ENCODE peak calls at places on chromosomes 7 and 10, in eight cellular contexts. U, T, X, H, D, M, B and K are unnamed samples.
A peak's percentile ranks its signal among the peaks of the same experiment; 100 is the strongest.

GRCh38 chr7:87874066-87874465 is 2.1 kb downstream of the SLC25A40 start:
- DNase-seq in M (no peak), X (no peak), U (no peak), D (no peak), B (no peak), T (no peak), H (no peak), K (no peak)

GRCh38 chr7:150901160-150902035 is 49.1 kb downstream of the AOC1 start:
- DNase-seq in H (peak; percentile 34), M (peak; percentile 10), T (no peak), U (peak; percentile 16), B (peak; percentile 64), D (no peak), X (no peak), K (peak; percentile 76)

GRCh38 chr7:28536259-28536658 is 123.9 kb downstream of the CREB5 start:
- DNase-seq in U (peak; percentile 30), T (no peak), D (no peak), X (no peak), H (no peak), M (peak; percentile 66), B (peak; percentile 9), K (no peak)

GRCh38 chr7:140605337-140605736 is 35.3 kb downstream of the DENND2A start:
- DNase-seq in U (no peak), X (peak; percentile 88), B (no peak), H (no peak), D (no peak), M (no peak), T (no peak), K (no peak)

GRCh38 chr10:112687647-112688046 is 240.6 kb downstream of the VTI1A start:
- DNase-seq in X (no peak), H (no peak), D (no peak), B (no peak), U (no peak), T (no peak), M (no peak), K (no peak)

GRCh38 chr7:38223311-38223710 is 45.3 kb downstream of the STARD3NL start:
- DNase-seq in D (no peak), U (no peak), X (no peak), M (no peak), H (no peak), T (no peak), B (no peak), K (no peak)

GRCh38 chr7:136914016-136914415 is 45.6 kb downstream of the CHRM2 start:
- DNase-seq in M (no peak), T (no peak), H (no peak), X (no peak), U (no peak), D (no peak), B (no peak), K (no peak)

GRCh38 chr7:94396044-94396443 is 1.3 kb downstream of the COL1A2 start:
- DNase-seq in B (no peak), H (no peak), T (no peak), X (peak; percentile 45), M (no peak), D (no peak), U (no peak), K (no peak)

GRCh38 chr10:70666960-70667798 is 5.1 kb upstream of the ADAMTS14 start:
- DNase-seq in X (no peak), B (no peak), T (peak; percentile 24), U (no peak), H (no peak), D (no peak), M (no peak), K (no peak)

DNA sequence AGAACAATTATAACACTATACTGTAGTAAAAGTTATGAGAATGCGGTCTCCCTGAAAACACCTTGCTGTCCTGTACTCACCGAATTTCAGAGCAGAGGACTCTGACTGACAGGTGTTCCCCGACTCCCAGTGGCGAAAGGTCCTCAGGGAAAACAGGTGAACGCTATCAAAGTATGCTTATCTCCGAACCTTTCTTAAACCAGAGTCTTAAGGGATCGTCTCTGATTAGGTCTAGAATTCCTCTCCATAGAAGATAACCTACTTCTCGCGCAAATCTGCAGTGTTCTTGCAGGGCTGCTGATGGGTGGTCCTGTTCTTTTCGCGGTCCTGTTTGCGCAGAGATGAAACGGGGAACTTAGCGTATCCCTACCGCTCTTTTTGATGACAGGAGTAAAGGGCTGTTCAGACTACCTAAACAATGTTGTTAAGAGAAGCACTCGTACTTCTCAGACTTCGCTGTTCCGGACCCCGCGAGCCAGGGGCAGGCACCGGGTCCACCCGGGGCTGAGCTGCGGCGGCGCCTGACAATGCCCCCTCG is 981 bp upstream of the ZMYND11 start:
- DNase-seq in T (no peak), M (peak; percentile 66), H (peak; percentile 30), B (no peak), D (peak; percentile 34), U (no peak), X (no peak), K (no peak)
- TF ChIP-seq CTCF in T (no peak), M (no peak), H (no peak), B (no peak), D (no peak), U (no peak), X (no peak), K (no peak)

GRCh38 chr10:110803830-110804338 is 67.8 kb upstream of the PDCD4 start:
- DNase-seq in X (no peak), B (peak; percentile 60), D (peak; percentile 40), H (no peak), T (peak; percentile 82), U (peak; percentile 32), M (peak; percentile 72), K (peak; percentile 74)
- TF ChIP-seq CTCF in X (peak; percentile 70), B (peak; percentile 69), D (peak; percentile 58), H (peak; percentile 69), T (peak; percentile 67), U (peak; percentile 41), M (peak; percentile 55), K (peak; percentile 79)

GRCh38 chr10:29470843-29471482 is 163.8 kb downstream of the SVIL start:
- DNase-seq in D (no peak), B (no peak), H (no peak), X (no peak), T (no peak), M (no peak), U (no peak), K (no peak)

GRCh38 chr10:29470355-29470705 is 164.4 kb downstream of the SVIL start:
- DNase-seq in D (no peak), T (no peak), M (peak; percentile 69), X (no peak), H (peak; percentile 35), B (no peak), U (peak; percentile 62), K (no peak)

GRCh38 chr10:29461042-29461441 is 172.2 kb downstream of the LYZL1 start:
- DNase-seq in T (no peak), B (no peak), H (no peak), X (no peak), U (no peak), D (no peak), M (no peak), K (no peak)

GRCh38 chr10:29469481-29470354 is 165.1 kb downstream of the SVIL start:
- DNase-seq in U (no peak), X (no peak), M (no peak), B (no peak), T (no peak), H (no peak), D (no peak), K (no peak)

DNA sequence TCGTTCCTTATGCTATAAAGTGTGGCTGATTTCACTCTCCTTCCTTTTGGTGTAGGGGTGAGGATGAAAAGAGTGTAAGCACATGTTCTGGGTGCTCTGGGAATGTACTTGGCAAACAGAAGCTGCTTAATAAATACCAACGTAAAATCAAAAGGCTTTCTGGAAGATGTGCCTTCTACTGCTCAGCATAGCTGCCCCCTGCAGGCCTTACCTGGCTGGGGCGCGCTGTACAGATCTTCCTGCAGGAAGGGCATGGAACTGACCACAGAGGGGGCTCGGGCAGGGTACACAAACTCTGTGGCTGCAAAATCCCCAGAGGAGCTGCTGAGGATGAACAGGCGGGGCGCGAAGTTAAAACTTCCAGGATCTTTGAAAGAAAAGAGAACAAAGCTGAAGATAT is 169.4 kb downstream of the SVIL start:
- DNase-seq in D (no peak), T (no peak), B (no peak), U (no peak), M (peak; percentile 57), H (no peak), X (no peak), K (no peak)
- TF ChIP-seq CTCF in D (no peak), T (no peak), B (no peak), U (no peak), M (peak; percentile 47), H (peak; percentile 19), X (no peak), K (no peak)

GRCh38 chr10:93921338-93921737 is 27.6 kb downstream of the SLC35G1 start:
- DNase-seq in D (peak; percentile 20), U (no peak), M (peak; percentile 53), H (no peak), T (no peak), X (no peak), B (no peak), K (peak; percentile 13)
- TF ChIP-seq CTCF in D (peak; percentile 32), U (peak; percentile 20), M (peak; percentile 59), H (peak; percentile 18), T (no peak), X (peak; percentile 9), B (peak; percentile 21), K (peak; percentile 31)

GRCh38 chr7:8283968-8284367 is 22.0 kb upstream of the ICA1 start:
- DNase-seq in U (no peak), H (peak; percentile 25), B (no peak), T (no peak), M (no peak), D (no peak), X (no peak), K (no peak)
- TF ChIP-seq CTCF in U (no peak), H (no peak), B (no peak), T (no peak), M (no peak), D (no peak), X (no peak), K (no peak)

GRCh38 chr7:133207687-133208086 is 45.2 kb upstream of the EXOC4 start:
- DNase-seq in U (no peak), D (no peak), B (no peak), X (no peak), M (no peak), T (no peak), H (no peak), K (no peak)
- TF ChIP-seq CTCF in U (peak; percentile 32), D (no peak), B (no peak), X (peak; percentile 25), M (no peak), T (no peak), H (no peak), K (no peak)

DNA sequence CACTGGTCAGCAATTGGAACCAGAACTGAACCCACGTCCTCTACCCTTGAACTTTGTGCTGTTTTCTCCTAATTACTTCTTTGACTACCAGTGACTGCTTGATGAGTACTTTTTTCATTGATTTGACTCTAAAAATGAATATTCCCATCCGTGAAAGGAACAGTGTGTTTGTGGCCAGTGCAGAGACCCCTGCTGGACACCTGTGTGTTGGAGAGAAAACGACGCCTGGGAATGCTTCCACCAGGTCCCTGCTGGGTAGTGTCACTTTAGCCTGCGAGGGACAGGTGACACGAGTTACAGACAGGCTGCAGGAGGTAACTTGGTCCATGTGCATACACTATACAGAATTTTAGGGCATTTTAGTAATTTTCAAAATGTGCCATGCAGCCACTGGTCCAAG is 6.8 kb upstream of the GJD4 start:
- DNase-seq in X (no peak), U (no peak), M (peak; percentile 48), H (no peak), T (no peak), B (no peak), D (no peak), K (no peak)
- TF ChIP-seq CTCF in X (peak; percentile 52), U (peak; percentile 15), M (peak; percentile 55), H (peak; percentile 66), T (peak; percentile 18), B (peak; percentile 39), D (no peak), K (no peak)

GRCh38 chr10:68901106-68901927 is at the start of gene DDX50:
- DNase-seq in T (peak; percentile 98), H (peak; percentile 96), X (peak; percentile 97), D (peak; percentile 96), M (peak; percentile 100), B (peak; percentile 99), U (peak; percentile 93), K (peak; percentile 98)
- TF ChIP-seq CTCF in T (peak; percentile 19), H (peak; percentile 36), X (no peak), D (no peak), M (peak; percentile 51), B (peak; percentile 42), U (no peak), K (no peak)